ENCODE peak calls at places on chromosomes 1 and 21, in ten cellular contexts. N, G, F, W, V, C, H, J, X and E are unnamed samples.

GRCh38 chr1:12057382-12057781 is 5.7 kb upstream of the TNFRSF8 start:
- DNase-seq in X (no peak), W (no peak), H (no peak), C (no peak), F (no peak), J (no peak), N (peak), G (no peak), V (no peak), E (no peak)

GRCh38 chr1:41325801-41326200 is 35.4 kb upstream of the FOXO6 start:
- DNase-seq in V (no peak), W (no peak), C (no peak), X (no peak), G (no peak), H (no peak), N (no peak), J (no peak), F (no peak), E (no peak)

GRCh38 chr1:64499966-64500365 is 30.0 kb downstream of the CACHD1 start:
- DNase-seq in J (no peak), C (no peak), G (no peak), V (no peak), H (no peak), F (no peak), X (no peak), W (peak), N (no peak), E (no peak)

GRCh38 chr1:205743977-205744376 is 6.0 kb downstream of the NUCKS1 start:
- DNase-seq in C (no peak), V (no peak), H (no peak), J (no peak), G (no peak), N (no peak), W (no peak), F (no peak), X (no peak), E (no peak)

GRCh38 chr1:151908228-151908691 is 1.1 kb downstream of the THEM4 start:
- DNase-seq in V (no peak), N (no peak), X (no peak), G (no peak), F (no peak), C (peak), J (no peak), H (no peak), W (peak), E (no peak)

GRCh38 chr21:44817914-44818635 is at the start of gene SUMO3:
- DNase-seq in W (peak), J (peak), F (peak), V (peak), C (peak), X (peak), G (peak), H (peak), N (peak), E (peak)

GRCh38 chr1:226634611-226635246 is 86.2 kb downstream of the STUM start:
- DNase-seq in H (peak), C (no peak), X (no peak), W (no peak), F (peak), V (no peak), G (no peak), N (peak), J (peak), E (no peak)

GRCh38 chr1:2098839-2099785 is 48.9 kb downstream of the PRKCZ start:
- DNase-seq in C (no peak), V (no peak), J (no peak), G (no peak), X (no peak), H (no peak), W (no peak), F (no peak), N (peak), E (no peak)

GRCh38 chr1:247113094-247113497 is 8.9 kb upstream of the ZNF669 start:
- DNase-seq in V (peak), N (no peak), F (no peak), W (no peak), X (no peak), H (no peak), J (no peak), C (peak), G (no peak), E (peak)

GRCh38 chr1:150376110-150376509 is 12.2 kb downstream of the RPRD2 start:
- DNase-seq in V (no peak), W (no peak), J (no peak), H (no peak), F (no peak), C (no peak), X (no peak), N (no peak), G (no peak), E (no peak)

GRCh38 chr1:170230323-170230722 is 84.6 kb downstream of the NTMT2 start:
- DNase-seq in X (no peak), C (no peak), H (no peak), J (no peak), V (no peak), F (no peak), W (no peak), G (no peak), N (no peak), E (no peak)

GRCh38 chr1:234929369-234929768 is 199.3 kb downstream of the TOMM20 start:
- DNase-seq in C (no peak), J (no peak), V (no peak), X (no peak), H (no peak), W (no peak), F (no peak), G (no peak), N (no peak), E (no peak)

GRCh38 chr1:2865571-2866414 is 64.3 kb upstream of the TTC34 start:
- DNase-seq in X (no peak), C (no peak), J (no peak), W (no peak), G (peak), H (no peak), N (peak), F (no peak), V (no peak), E (no peak)

GRCh38 chr1:208167229-208167869 is 76.8 kb downstream of the PLXNA2 start:
- DNase-seq in C (no peak), W (no peak), N (no peak), H (no peak), F (no peak), X (no peak), V (no peak), G (no peak), J (no peak), E (no peak)

GRCh38 chr1:45979074-45979777 is 153.2 kb downstream of the PIK3R3 start:
- DNase-seq in V (no peak), W (peak), J (no peak), X (no peak), F (no peak), N (no peak), C (no peak), H (no peak), G (no peak), E (no peak)

GRCh38 chr1:16972210-16972916 is 8.1 kb downstream of the MFAP2 start:
- DNase-seq in G (no peak), V (no peak), W (no peak), X (no peak), N (no peak), F (no peak), H (no peak), C (no peak), J (no peak), E (no peak)

GRCh38 chr21:25273945-25274344 is 333.3 kb downstream of the MRPL39 start:
- DNase-seq in W (no peak), X (no peak), V (no peak), N (no peak), H (no peak), F (no peak), C (no peak), J (no peak), G (no peak), E (no peak)

GRCh38 chr1:181438013-181438412 is 45.3 kb upstream of the CACNA1E start:
- DNase-seq in H (no peak), X (no peak), N (no peak), W (no peak), C (no peak), F (no peak), G (no peak), V (no peak), J (no peak), E (no peak)

GRCh38 chr1:10295471-10296085 is 85.2 kb downstream of the KIF1B start:
- DNase-seq in C (no peak), W (no peak), V (no peak), G (no peak), X (no peak), J (no peak), F (no peak), H (no peak), N (no peak), E (no peak)

GRCh38 chr1:166838766-166839599 is at the start of gene POGK:
- DNase-seq in N (peak), W (peak), G (peak), J (peak), C (peak), V (peak), X (peak), H (peak), F (peak), E (peak)

GRCh38 chr1:172149377-172149776 is 271.1 kb upstream of the C1orf105 start:
- DNase-seq in V (peak), X (no peak), H (no peak), C (no peak), J (no peak), G (no peak), F (no peak), N (no peak), W (no peak), E (no peak)

GRCh38 chr1:17866451-17867029 is 111.4 kb downstream of the ACTL8 start:
- DNase-seq in H (no peak), J (no peak), V (peak), N (no peak), C (peak), W (peak), X (no peak), G (no peak), F (no peak), E (no peak)

GRCh38 chr1:204083491-204083890 is 10.6 kb downstream of the SOX13 start:
- DNase-seq in V (no peak), C (no peak), J (no peak), W (no peak), H (no peak), G (no peak), N (no peak), F (no peak), X (no peak), E (no peak)

GRCh38 chr1:1347663-1348419 is 1.4 kb downstream of the DVL1 start:
- DNase-seq in J (no peak), C (no peak), N (peak), V (no peak), X (no peak), H (no peak), G (peak), F (peak), W (peak), E (no peak)

GRCh38 chr1:228837817-228838716 is 102.8 kb downstream of the RHOU start:
- DNase-seq in N (no peak), V (peak), J (peak), F (peak), X (no peak), H (no peak), W (peak), C (peak), G (peak), E (no peak)

GRCh38 chr1:240242601-240243144 is 151.0 kb downstream of the FMN2 start:
- DNase-seq in X (no peak), H (no peak), N (no peak), G (no peak), C (peak), J (no peak), F (no peak), V (peak), W (peak), E (no peak)

GRCh38 chr1:44628962-44629756 is 45.1 kb downstream of the TMEM53 start:
- DNase-seq in X (no peak), G (no peak), N (no peak), F (no peak), C (peak), H (no peak), W (peak), V (peak), J (no peak), E (no peak)

GRCh38 chr1:226512076-226512728 is 36.4 kb upstream of the STUM start:
- DNase-seq in W (no peak), F (no peak), X (no peak), N (no peak), G (no peak), H (no peak), C (no peak), V (no peak), J (no peak), E (peak)

GRCh38 chr1:200415693-200416593 is 6.1 kb upstream of the ZNF281 start:
- DNase-seq in H (no peak), W (peak), G (no peak), F (peak), N (no peak), J (peak), X (peak), V (peak), C (peak), E (no peak)

GRCh38 chr1:115495603-115496002 is 146.2 kb upstream of the VANGL1 start:
- DNase-seq in V (peak), W (no peak), F (no peak), H (no peak), C (peak), G (no peak), X (no peak), N (no peak), J (no peak), E (no peak)

GRCh38 chr1:201466492-201466891 is 2.5 kb downstream of the PHLDA3 start:
- DNase-seq in V (peak), N (no peak), F (peak), W (no peak), H (no peak), J (no peak), X (no peak), G (no peak), C (no peak), E (no peak)

GRCh38 chr1:2150836-2151235 is 43.7 kb downstream of the FAAP20 start:
- DNase-seq in N (no peak), V (no peak), J (no peak), F (no peak), G (no peak), H (no peak), C (no peak), X (no peak), W (no peak), E (no peak)

GRCh38 chr1:114455102-114455785 is 55.8 kb downstream of the TRIM33 start:
- DNase-seq in C (no peak), H (no peak), J (no peak), F (no peak), X (no peak), N (no peak), V (no peak), W (no peak), G (no peak), E (no peak)

GRCh38 chr1:63413394-63413793 is 46.0 kb downstream of the ALG6 start:
- DNase-seq in V (no peak), N (no peak), X (no peak), C (no peak), F (no peak), J (no peak), W (no peak), G (no peak), H (no peak), E (no peak)
- TF ChIP-seq CTCF in V (no peak), N (no peak), X (no peak), C (no peak), F (no peak), J (no peak), W (no peak), G (no peak), H (no peak), E (peak)

GRCh38 chr1:89382479-89382878 is 18.6 kb downstream of the GBP6 start:
- DNase-seq in N (no peak), J (no peak), W (no peak), V (no peak), F (no peak), H (no peak), X (no peak), G (no peak), C (no peak), E (no peak)
- TF ChIP-seq CTCF in N (no peak), J (no peak), W (no peak), V (no peak), F (no peak), H (no peak), X (no peak), G (no peak), C (no peak), E (no peak)

GRCh38 chr1:154996966-154997701 is 3.7 kb downstream of the LENEP start:
- DNase-seq in F (no peak), G (peak), C (no peak), W (no peak), J (no peak), H (no peak), V (no peak), X (no peak), N (no peak), E (no peak)

GRCh38 chr1:154992721-154993571 is 440 bp upstream of the LENEP start:
- DNase-seq in F (no peak), J (no peak), H (no peak), V (no peak), N (no peak), W (peak), X (no peak), G (peak), C (peak), E (no peak)

GRCh38 chr1:154994269-154994977 is 1.0 kb downstream of the LENEP start:
- DNase-seq in F (no peak), H (no peak), V (no peak), C (no peak), J (no peak), X (no peak), G (peak), N (no peak), W (no peak), E (no peak)

GRCh38 chr1:154990276-154990675 is 3.1 kb upstream of the LENEP start:
- DNase-seq in C (no peak), F (no peak), J (no peak), N (no peak), W (no peak), H (no peak), V (no peak), X (no peak), G (peak), E (no peak)

GRCh38 chr1:154993572-154994268 is at the start of gene LENEP:
- DNase-seq in C (no peak), V (no peak), W (no peak), X (no peak), G (peak), F (no peak), H (no peak), J (no peak), N (no peak), E (no peak)
- TF ChIP-seq CTCF in C (no peak), V (no peak), W (no peak), X (no peak), G (no peak), F (no peak), H (no peak), J (no peak), N (no peak), E (no peak)

DNA sequence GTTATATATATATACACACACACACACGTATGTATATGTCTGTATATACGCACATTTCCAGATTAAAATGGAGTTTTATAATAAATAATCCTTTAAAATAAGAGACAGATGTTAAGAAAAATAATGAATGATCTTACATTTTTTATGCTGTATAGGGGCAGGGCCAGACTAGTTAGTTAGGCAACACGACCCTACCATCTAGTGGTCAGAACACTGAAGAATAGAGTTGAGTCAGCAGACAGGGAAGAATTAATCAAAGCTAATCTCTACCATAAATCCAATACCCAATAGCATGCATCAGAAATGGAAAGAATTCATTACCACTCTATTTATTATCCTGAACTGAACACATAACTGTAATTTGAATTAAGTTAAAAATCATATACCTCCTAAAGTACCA is 156.7 kb downstream of the BRINP3 start:
- DNase-seq in V (no peak), N (no peak), H (no peak), J (no peak), F (no peak), G (no peak), C (peak), X (no peak), W (peak), E (no peak)
- TF ChIP-seq CTCF in V (no peak), N (no peak), H (no peak), J (no peak), F (no peak), G (no peak), C (peak), X (no peak), W (peak), E (peak)

GRCh38 chr1:153288634-153289275 is 24.0 kb downstream of the PGLYRP3 start:
- DNase-seq in X (no peak), J (no peak), W (peak), V (no peak), N (peak), C (no peak), H (no peak), G (no peak), F (no peak), E (no peak)
- TF ChIP-seq CTCF in X (peak), J (no peak), W (peak), V (peak), N (peak), C (peak), H (no peak), G (no peak), F (peak), E (peak)

GRCh38 chr1:177490240-177490639 is 319.5 kb downstream of the BRINP2 start:
- DNase-seq in N (no peak), V (no peak), H (no peak), F (no peak), J (no peak), C (no peak), W (no peak), G (no peak), X (no peak), E (no peak)

GRCh38 chr1:177490786-177491185 is 320.0 kb downstream of the BRINP2 start:
- DNase-seq in W (no peak), F (no peak), G (no peak), X (no peak), H (no peak), J (no peak), N (no peak), C (no peak), V (no peak), E (no peak)

DNA sequence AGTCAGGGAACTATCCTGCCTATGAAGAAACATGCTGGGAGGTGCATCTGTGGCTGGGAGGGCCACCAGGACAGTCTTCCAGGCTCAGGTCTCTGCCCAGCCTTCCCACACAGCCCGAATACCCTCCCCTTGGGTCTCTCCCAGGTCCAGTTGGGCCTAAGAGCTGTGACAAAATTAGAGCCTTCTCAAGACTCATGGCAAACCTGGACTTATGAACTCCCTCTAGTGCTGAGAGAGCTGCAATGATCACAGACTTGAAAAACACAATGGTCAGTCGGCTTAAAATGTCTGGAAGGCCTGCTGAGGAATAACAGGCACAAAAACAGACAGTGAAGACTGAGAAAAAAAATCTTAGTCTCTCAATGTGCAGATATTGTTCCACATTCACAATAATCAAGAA is 325.1 kb downstream of the BRINP2 start:
- DNase-seq in J (no peak), H (no peak), X (no peak), F (no peak), C (no peak), N (no peak), G (no peak), V (no peak), W (peak), E (no peak)
- TF ChIP-seq CTCF in J (no peak), H (no peak), X (no peak), F (no peak), C (no peak), N (no peak), G (no peak), V (no peak), W (no peak), E (no peak)

GRCh38 chr1:85024736-85025135 is 23.6 kb downstream of the MCOLN3 start:
- DNase-seq in C (no peak), N (no peak), H (no peak), W (no peak), J (no peak), V (no peak), X (no peak), G (no peak), F (no peak), E (no peak)

GRCh38 chr1:85030536-85030935 is 17.8 kb downstream of the MCOLN3 start:
- DNase-seq in V (no peak), W (no peak), H (no peak), F (no peak), X (no peak), G (no peak), N (no peak), C (no peak), J (no peak), E (no peak)

GRCh38 chr1:85022700-85023099 is 25.6 kb downstream of the MCOLN3 start:
- DNase-seq in G (no peak), X (no peak), H (no peak), N (no peak), F (no peak), J (no peak), V (no peak), C (no peak), W (no peak), E (no peak)

GRCh38 chr1:85025940-85026339 is 22.4 kb downstream of the MCOLN3 start:
- DNase-seq in X (no peak), V (no peak), F (no peak), C (no peak), G (no peak), J (no peak), W (no peak), H (no peak), N (no peak), E (no peak)

GRCh38 chr1:85027242-85027983 is 20.9 kb downstream of the MCOLN3 start:
- DNase-seq in V (peak), X (no peak), J (no peak), C (peak), G (no peak), F (no peak), N (no peak), H (no peak), W (peak), E (no peak)
- TF ChIP-seq CTCF in V (peak), X (no peak), J (no peak), C (peak), G (no peak), F (peak), N (no peak), H (no peak), W (peak), E (no peak)